ENCODE peak calls at places on chromosomes 7 and 10, in seven cellular contexts. O, T, S, I, X, P and D are unnamed samples.

GRCh38 chr10:35875281-35875680 is 233.2 kb upstream of the FZD8 start:
- DNase-seq in X (no peak), P (peak), T (peak), O (no peak), S (no peak), I (peak), D (peak)

GRCh38 chr7:156122752-156123354 is 310.6 kb upstream of the SHH start:
- DNase-seq in X (no peak), I (no peak), S (no peak), O (no peak), P (no peak), T (no peak), D (no peak)

GRCh38 chr10:96374985-96375830 is 16.4 kb upstream of the OPALIN start:
- DNase-seq in T (peak), P (peak), S (peak), O (peak), I (peak), X (peak), D (peak)

GRCh38 chr7:149595541-149595940 is 97.9 kb upstream of the ZNF746 start:
- DNase-seq in S (no peak), X (no peak), O (no peak), I (no peak), P (no peak), T (no peak), D (no peak)

GRCh38 chr7:79820387-79820786 is 314.2 kb upstream of the GNAI1 start:
- DNase-seq in S (peak), P (peak), T (no peak), X (peak), I (peak), O (peak), D (peak)

GRCh38 chr10:35928017-35928619 is 286.0 kb upstream of the FZD8 start:
- DNase-seq in O (no peak), P (no peak), X (no peak), S (no peak), I (no peak), T (no peak), D (peak)

GRCh38 chr10:82932426-82932825 is 1057.4 kb downstream of the NRG3 start:
- DNase-seq in S (no peak), O (no peak), T (no peak), I (no peak), P (no peak), X (no peak), D (peak)

GRCh38 chr7:27165089-27165654 is at the start of gene HOXA9:
- DNase-seq in X (peak), I (no peak), S (no peak), T (no peak), O (no peak), P (no peak), D (no peak)

GRCh38 chr10:59177031-59177861 is 803 bp downstream of the PHYHIPL start:
- DNase-seq in O (no peak), X (no peak), S (peak), I (peak), P (peak), T (peak), D (peak)

GRCh38 chr7:45147858-45148652 is 9.5 kb upstream of the RAMP3 start:
- DNase-seq in T (peak), X (no peak), P (no peak), S (no peak), I (no peak), O (no peak), D (no peak)

GRCh38 chr7:176786-177185 is 15.6 kb upstream of the FAM20C start:
- DNase-seq in P (no peak), I (no peak), T (no peak), X (no peak), O (no peak), S (no peak), D (no peak)

GRCh38 chr7:105279688-105280007 is 109.1 kb downstream of the SRPK2 start:
- DNase-seq in I (no peak), P (no peak), S (no peak), X (no peak), O (no peak), T (no peak), D (no peak)

GRCh38 chr7:22296265-22296566 is 60.7 kb downstream of the RAPGEF5 start:
- DNase-seq in X (no peak), P (no peak), O (no peak), I (no peak), S (no peak), T (no peak), D (no peak)

GRCh38 chr10:119896937-119897336 is 4.4 kb downstream of the SEC23IP start:
- DNase-seq in P (peak), X (peak), O (peak), T (peak), S (no peak), I (no peak), D (peak)

GRCh38 chr10:79148452-79149344 is 79.9 kb downstream of the ZMIZ1 start:
- DNase-seq in P (peak), X (peak), T (no peak), S (no peak), I (peak), O (peak), D (no peak)

GRCh38 chr10:133254421-133255120 is 16.9 kb downstream of the VENTX start:
- DNase-seq in X (no peak), O (no peak), I (no peak), P (no peak), S (no peak), T (no peak), D (no peak)

GRCh38 chr7:116292381-116292780 is 82.0 kb downstream of the TES start:
- DNase-seq in O (no peak), S (no peak), X (no peak), I (no peak), T (no peak), P (no peak), D (no peak)

GRCh38 chr10:77894058-77894457 is 32.5 kb downstream of the DLG5 start:
- DNase-seq in P (no peak), S (no peak), I (no peak), O (no peak), X (no peak), T (no peak), D (no peak)

GRCh38 chr7:41033526-41033925 is 669.4 kb downstream of the INHBA start:
- DNase-seq in S (no peak), O (no peak), X (no peak), I (peak), P (peak), T (no peak), D (no peak)

GRCh38 chr10:10584164-10584563 is 433.5 kb upstream of the CELF2 start:
- DNase-seq in I (no peak), P (no peak), T (no peak), S (no peak), X (no peak), O (no peak), D (no peak)

GRCh38 chr10:90921906-90922305 is 1.0 kb upstream of the ANKRD1 start:
- DNase-seq in T (no peak), S (no peak), O (no peak), I (no peak), P (no peak), X (no peak), D (no peak)

GRCh38 chr10:102776779-102777417 is 33.1 kb downstream of the WBP1L start:
- DNase-seq in P (peak), T (peak), X (peak), S (peak), I (peak), O (peak), D (peak)

GRCh38 chr7:129188892-129189660 is 643 bp downstream of the SMO start:
- DNase-seq in P (no peak), I (peak), X (no peak), T (peak), S (no peak), O (no peak), D (peak)

GRCh38 chr7:32163141-32163806 is 93.1 kb upstream of the PDE1C start:
- DNase-seq in O (peak), P (peak), S (peak), X (peak), T (peak), I (peak), D (peak)

GRCh38 chr7:153185936-153186335 is 426.4 kb downstream of the ACTR3B start:
- DNase-seq in O (no peak), X (no peak), S (no peak), I (no peak), P (no peak), T (no peak), D (no peak)

GRCh38 chr7:26860361-26860760 is 4.0 kb downstream of the SKAP2 start:
- DNase-seq in T (no peak), X (peak), P (no peak), S (no peak), O (no peak), I (no peak), D (no peak)

GRCh38 chr10:48725708-48726107 is 41.0 kb downstream of the WDFY4 start:
- DNase-seq in X (no peak), S (no peak), P (no peak), O (no peak), I (no peak), T (no peak), D (no peak)

GRCh38 chr10:44382131-44382858 is 2.6 kb downstream of the CXCL12 start:
- DNase-seq in O (peak), I (peak), T (peak), P (peak), S (no peak), X (no peak), D (no peak)

GRCh38 chr7:50197547-50197946 is 104.5 kb upstream of the ZPBP start:
- DNase-seq in O (no peak), X (no peak), S (no peak), P (no peak), I (no peak), T (peak), D (no peak)

GRCh38 chr7:85070967-85071628 is 115.8 kb downstream of the SEMA3D start:
- DNase-seq in O (no peak), S (no peak), X (no peak), T (no peak), I (peak), P (no peak), D (peak)

GRCh38 chr10:98415710-98416077 is 712 bp upstream of the PYROXD2 start:
- DNase-seq in X (no peak), T (no peak), P (peak), I (no peak), S (no peak), O (no peak), D (no peak)

GRCh38 chr10:3775671-3776551 is 9.1 kb downstream of the KLF6 start:
- DNase-seq in T (peak), S (no peak), I (peak), O (no peak), P (peak), X (peak), D (peak)

DNA sequence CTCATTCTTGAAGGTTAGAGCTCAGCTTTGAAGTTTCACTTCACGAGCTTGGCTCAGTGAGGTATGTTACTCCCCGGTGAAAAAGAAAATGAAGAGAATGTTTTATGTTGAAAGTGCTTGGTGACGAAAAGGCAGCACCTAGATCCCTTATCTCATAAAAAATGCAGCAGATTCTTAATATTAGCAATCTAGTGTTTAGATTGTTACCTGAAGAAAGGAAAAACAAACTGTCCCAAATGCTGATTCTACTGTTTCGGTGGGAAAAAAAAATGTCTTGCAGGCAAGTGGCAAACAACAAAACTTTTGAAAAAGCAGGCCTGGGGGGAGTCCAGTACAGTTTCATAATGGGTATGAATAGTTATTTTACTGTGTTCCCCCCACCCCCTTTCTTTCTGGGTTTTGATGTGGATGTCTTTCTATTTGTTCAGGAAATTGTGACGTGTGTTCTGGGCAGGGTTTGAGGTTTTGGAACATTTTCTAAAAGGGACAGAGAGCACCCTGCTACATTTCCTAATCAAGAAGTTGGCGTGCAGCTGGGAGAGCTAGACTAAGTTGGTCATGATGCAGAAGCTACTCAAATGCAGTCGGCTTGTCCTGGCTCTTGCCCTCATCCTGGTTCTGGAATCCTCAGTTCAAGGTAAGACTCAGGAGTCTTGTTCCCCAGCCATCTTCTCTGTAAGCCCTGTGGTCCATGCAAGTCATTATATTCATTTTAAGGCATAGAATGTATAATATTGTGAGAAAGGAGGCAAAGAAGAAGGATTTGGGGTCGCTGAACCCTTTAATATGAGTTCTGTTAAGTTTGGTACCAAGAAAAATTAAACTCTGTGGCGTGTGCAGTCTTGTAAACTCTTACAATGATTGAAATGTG is at the start of gene SRGN:
- DNase-seq in I (peak), T (no peak), P (peak), X (peak), S (no peak), O (peak), D (peak)
- H3K4me3 ChIP-seq in I (peak), T (no peak), P (peak), X (peak), S (peak), O (peak), D (peak)

GRCh38 chr7:99140813-99141212 is 3.1 kb downstream of the SMURF1 start:
- DNase-seq in O (no peak), S (no peak), X (no peak), I (no peak), T (no peak), P (no peak), D (no peak)

GRCh38 chr7:99135938-99136337 is 8.0 kb downstream of the SMURF1 start:
- DNase-seq in X (no peak), S (no peak), T (no peak), O (no peak), I (no peak), P (no peak), D (no peak)

GRCh38 chr7:99139031-99139430 is 4.9 kb downstream of the SMURF1 start:
- DNase-seq in T (no peak), X (no peak), I (peak), O (no peak), S (no peak), P (peak), D (peak)

GRCh38 chr7:99133766-99134564 is 9.9 kb downstream of the SMURF1 start:
- DNase-seq in O (no peak), T (no peak), S (no peak), I (no peak), X (no peak), P (no peak), D (no peak)

GRCh38 chr7:99137418-99138180 is 6.3 kb downstream of the SMURF1 start:
- DNase-seq in I (peak), O (no peak), X (no peak), P (peak), S (peak), T (peak), D (peak)
- TF ChIP-seq CTCF in I (no peak), O (no peak), X (no peak), P (peak), S (peak), T (peak), D (peak)

GRCh38 chr7:150620061-150620460 is 12.1 kb downstream of the GIMAP6 start:
- DNase-seq in S (no peak), P (no peak), I (no peak), T (no peak), X (no peak), O (no peak), D (no peak)
- H3K4me3 ChIP-seq in S (no peak), P (no peak), I (no peak), T (no peak), X (no peak), O (no peak), D (no peak)

GRCh38 chr7:132109768-132110167 is 466.5 kb downstream of the PLXNA4 start:
- DNase-seq in O (no peak), X (no peak), T (no peak), I (no peak), P (no peak), S (no peak), D (no peak)
- TF ChIP-seq CTCF in O (no peak), X (no peak), T (no peak), I (no peak), P (no peak), S (no peak), D (no peak)

DNA sequence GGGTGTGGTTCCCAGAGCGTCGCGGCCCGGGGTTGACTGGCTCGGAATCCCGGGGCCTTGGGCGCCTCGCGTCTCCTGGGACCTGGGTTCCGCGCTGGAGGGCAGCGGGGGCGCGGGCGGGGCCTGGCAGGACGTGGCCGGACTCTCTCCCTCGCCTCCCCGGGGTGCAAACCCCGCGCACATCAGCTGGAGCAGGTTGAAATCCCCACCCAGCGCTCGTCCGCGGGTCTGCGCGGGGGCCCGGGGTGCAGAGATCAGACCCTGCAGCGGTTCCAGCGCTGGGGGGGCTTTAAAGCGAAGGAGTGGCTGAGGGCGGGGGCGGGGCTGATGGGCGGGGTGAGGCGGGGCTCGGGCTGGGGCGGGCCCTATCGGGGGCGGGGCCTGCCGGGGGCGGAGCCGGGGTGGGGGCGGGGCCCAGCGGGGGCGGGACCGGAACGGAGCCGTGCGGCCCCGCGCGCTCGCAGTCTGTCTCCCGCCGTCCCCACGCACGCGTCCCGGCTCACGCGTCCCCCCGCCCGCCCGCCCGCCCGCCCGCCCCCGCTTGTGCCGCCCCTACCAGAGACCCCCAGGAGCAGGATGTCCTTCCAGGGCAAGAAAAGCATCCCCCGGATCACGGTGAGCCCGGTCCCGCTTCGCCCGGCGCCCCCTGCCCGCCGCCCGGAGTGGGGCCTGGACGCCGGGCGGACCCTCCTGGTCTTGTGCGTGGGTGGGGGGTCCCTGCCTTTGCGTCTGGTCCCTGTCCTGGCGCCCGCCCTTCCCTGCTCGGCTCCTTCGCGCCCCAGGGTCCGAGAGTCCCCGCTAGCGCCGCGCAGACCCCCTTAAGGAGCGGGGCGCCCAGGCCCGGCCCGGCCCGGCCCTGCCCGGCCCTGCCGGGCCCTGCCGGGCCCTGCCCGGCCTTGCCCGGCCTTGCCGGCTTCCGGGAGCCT is at the start of gene DPYSL4:
- DNase-seq in T (peak), I (peak), O (no peak), P (no peak), X (no peak), S (no peak), D (no peak)
- H3K4me3 ChIP-seq in T (peak), I (peak), O (peak), P (peak), X (no peak), S (peak), D (peak)

DNA sequence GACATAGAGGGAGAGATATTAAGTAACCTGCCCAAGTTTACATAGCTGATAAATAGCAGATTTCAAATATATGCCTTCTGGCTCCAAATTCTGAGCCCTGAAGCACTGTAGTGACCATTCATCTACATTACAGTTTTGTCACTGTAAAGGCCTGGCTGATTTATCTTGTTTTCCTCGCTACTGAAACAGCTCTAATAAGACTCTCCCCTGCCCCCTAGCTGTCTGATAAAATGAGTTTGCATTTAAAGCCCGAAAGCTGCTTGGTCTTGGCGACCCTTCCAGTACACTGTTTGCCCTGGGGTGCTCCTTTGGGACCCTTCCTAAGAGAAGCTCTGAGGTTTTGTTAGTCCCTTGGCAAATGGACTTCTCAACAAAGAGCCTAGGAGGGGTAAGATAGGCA is 59.7 kb upstream of the RAB11FIP2 start:
- DNase-seq in O (no peak), S (no peak), T (peak), P (peak), I (peak), X (no peak), D (peak)
- TF ChIP-seq CTCF in O (no peak), S (peak), T (peak), P (peak), I (peak), X (no peak), D (peak)

DNA sequence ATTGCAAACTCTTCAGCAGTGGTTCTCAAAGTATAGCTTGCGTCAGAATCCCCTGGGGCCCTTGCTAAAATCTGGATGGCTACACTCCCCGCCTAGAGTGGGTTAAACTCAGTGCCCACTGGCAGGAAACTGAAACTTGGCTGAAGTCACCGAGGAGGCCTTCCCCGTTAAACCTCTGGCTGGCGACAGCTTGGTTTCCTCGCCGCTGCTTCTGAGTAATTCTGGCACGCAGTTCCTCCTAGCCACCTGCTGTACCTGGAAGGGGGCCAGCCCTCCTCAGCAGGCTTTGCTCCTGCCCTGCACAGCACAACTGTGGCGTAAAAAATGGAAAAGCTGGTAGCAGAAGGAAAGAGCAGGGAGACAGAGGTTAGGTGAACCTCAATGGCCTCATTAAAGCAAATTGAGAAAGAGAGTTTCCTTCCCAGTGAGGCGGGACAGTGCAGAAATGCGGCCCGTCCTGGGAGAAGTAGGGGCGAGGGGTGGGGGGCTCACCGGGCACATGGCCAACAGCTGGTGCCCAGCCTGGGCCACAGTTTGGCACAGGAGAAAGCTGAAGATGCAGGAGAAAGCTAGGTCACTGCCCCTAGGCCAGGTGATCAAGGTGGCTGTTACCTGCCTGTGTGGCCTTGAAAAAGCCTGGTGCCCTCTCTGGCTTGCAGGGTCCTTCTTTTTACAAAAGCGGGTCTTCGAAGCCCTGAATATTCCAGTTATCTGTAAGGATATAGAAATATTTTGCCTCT is 46.6 kb downstream of the ALOX5 start:
- DNase-seq in S (peak), P (peak), O (peak), T (no peak), I (peak), X (peak), D (peak)
- H3K4me3 ChIP-seq in S (no peak), P (no peak), O (peak), T (no peak), I (no peak), X (no peak), D (no peak)

GRCh38 chr10:54415483-54415882 is 385.5 kb downstream of the PCDH15 start:
- DNase-seq in P (no peak), T (no peak), X (no peak), I (no peak), S (no peak), O (no peak), D (no peak)
- TF ChIP-seq CTCF in P (no peak), T (peak), X (no peak), I (no peak), S (no peak), O (peak), D (no peak)